ENCODE peak calls at places on chromosomes 11 and 22, in six cellular contexts. D is CD8-positive, alpha-beta T cell; J is left ventricle myocardium inferior; T is adrenal gland; G is right atrium auricular region; M is heart left ventricle. C is an unnamed sample.
A peak's percentile ranks its signal among the peaks of the same experiment; 100 is the strongest.

GRCh38 chr11:74702383-74703007 is 28.7 kb downstream of the CHRDL2 start:
- DNase-seq in D (peak; percentile 27), J (peak; percentile 55), T (peak; percentile 84), G (peak; percentile 78), M (peak; percentile 59), C (no peak)

GRCh38 chr11:102118937-102119336 is 8.7 kb downstream of the YAP1 start:
- DNase-seq in D (no peak), J (no peak), T (no peak), G (no peak), M (no peak), C (no peak)

GRCh38 chr22:23098718-23099524 is 28.6 kb downstream of the GNAZ start:
- DNase-seq in D (no peak), J (peak; percentile 70), T (peak; percentile 90), G (no peak), M (peak; percentile 67), C (no peak)

GRCh38 chr11:27012254-27012921 is 18.5 kb downstream of the FIBIN start:
- DNase-seq in D (no peak), J (no peak), T (peak; percentile 60), G (no peak), M (no peak), C (no peak)

GRCh38 chr11:1908579-1908978 is 10.9 kb upstream of the TNNT3 start:
- DNase-seq in D (no peak), J (no peak), T (no peak), G (no peak), M (peak; percentile 52), C (no peak)

GRCh38 chr11:95419915-95420314 is 188.9 kb upstream of the SESN3 start:
- DNase-seq in D (no peak), J (no peak), T (no peak), G (no peak), M (no peak), C (no peak)

GRCh38 chr22:49812838-49813237 is 14.8 kb downstream of the BRD1 start:
- DNase-seq in D (no peak), J (no peak), T (peak; percentile 56), G (no peak), M (peak; percentile 29), C (peak; percentile 32)

GRCh38 chr11:102005306-102005705 is 41.9 kb upstream of the CFAP300 start:
- DNase-seq in D (no peak), J (no peak), T (no peak), G (no peak), M (no peak), C (no peak)

GRCh38 chr11:132586801-132587200 is 945.5 kb downstream of the OPCML start:
- DNase-seq in D (no peak), J (no peak), T (no peak), G (no peak), M (no peak), C (no peak)

GRCh38 chr11:7872913-7873312 is 58.2 kb downstream of the OR10A6 start:
- DNase-seq in D (no peak), J (no peak), T (no peak), G (no peak), M (no peak), C (no peak)

GRCh38 chr22:28600546-28601143 is 79.0 kb downstream of the TTC28 start:
- DNase-seq in D (no peak), J (no peak), T (no peak), G (no peak), M (no peak), C (no peak)

GRCh38 chr22:26656896-26657851 is at the start of gene MIAT:
- DNase-seq in D (peak; percentile 48), J (no peak), T (peak; percentile 72), G (no peak), M (no peak), C (no peak)

GRCh38 chr11:122743949-122744876 is 88.7 kb downstream of the UBASH3B start:
- DNase-seq in D (peak; percentile 19), J (no peak), T (peak; percentile 65), G (no peak), M (no peak), C (no peak)

GRCh38 chr11:90818196-90818735 is 595.4 kb upstream of the CHORDC1 start:
- DNase-seq in D (no peak), J (no peak), T (no peak), G (no peak), M (no peak), C (no peak)

GRCh38 chr22:39678862-39679490 is 108.4 kb downstream of the CACNA1I start:
- DNase-seq in D (no peak), J (no peak), T (no peak), G (no peak), M (no peak), C (no peak)

GRCh38 chr11:76669901-76670474 is 559 bp downstream of the LRRC32 start:
- DNase-seq in D (no peak), J (no peak), T (peak; percentile 70), G (no peak), M (peak; percentile 54), C (peak; percentile 88)

GRCh38 chr22:31923761-31924160 is 20.6 kb upstream of the YWHAH start:
- DNase-seq in D (no peak), J (no peak), T (no peak), G (no peak), M (no peak), C (no peak)

GRCh38 chr22:32546480-32546879 is 71.9 kb downstream of the FBXO7 start:
- DNase-seq in D (no peak), J (no peak), T (peak; percentile 47), G (no peak), M (peak; percentile 38), C (no peak)

GRCh38 chr11:120031156-120031555 is 106.8 kb downstream of the TRIM29 start:
- DNase-seq in D (no peak), J (no peak), T (no peak), G (no peak), M (no peak), C (no peak)

GRCh38 chr22:11253000-11253511 is 4274.9 kb upstream of the OR11H1 start:
- DNase-seq in D (no peak), J (no peak), T (no peak), G (no peak), M (peak; percentile 16), C (peak; percentile 58)

GRCh38 chr11:83736689-83737088 is 450.5 kb upstream of the CCDC90B start:
- DNase-seq in D (no peak), J (no peak), T (no peak), G (no peak), M (no peak), C (no peak)

GRCh38 chr11:67607507-67607906 is 771 bp downstream of the NDUFV1 start:
- DNase-seq in D (no peak), J (no peak), T (no peak), G (no peak), M (no peak), C (no peak)

DNA sequence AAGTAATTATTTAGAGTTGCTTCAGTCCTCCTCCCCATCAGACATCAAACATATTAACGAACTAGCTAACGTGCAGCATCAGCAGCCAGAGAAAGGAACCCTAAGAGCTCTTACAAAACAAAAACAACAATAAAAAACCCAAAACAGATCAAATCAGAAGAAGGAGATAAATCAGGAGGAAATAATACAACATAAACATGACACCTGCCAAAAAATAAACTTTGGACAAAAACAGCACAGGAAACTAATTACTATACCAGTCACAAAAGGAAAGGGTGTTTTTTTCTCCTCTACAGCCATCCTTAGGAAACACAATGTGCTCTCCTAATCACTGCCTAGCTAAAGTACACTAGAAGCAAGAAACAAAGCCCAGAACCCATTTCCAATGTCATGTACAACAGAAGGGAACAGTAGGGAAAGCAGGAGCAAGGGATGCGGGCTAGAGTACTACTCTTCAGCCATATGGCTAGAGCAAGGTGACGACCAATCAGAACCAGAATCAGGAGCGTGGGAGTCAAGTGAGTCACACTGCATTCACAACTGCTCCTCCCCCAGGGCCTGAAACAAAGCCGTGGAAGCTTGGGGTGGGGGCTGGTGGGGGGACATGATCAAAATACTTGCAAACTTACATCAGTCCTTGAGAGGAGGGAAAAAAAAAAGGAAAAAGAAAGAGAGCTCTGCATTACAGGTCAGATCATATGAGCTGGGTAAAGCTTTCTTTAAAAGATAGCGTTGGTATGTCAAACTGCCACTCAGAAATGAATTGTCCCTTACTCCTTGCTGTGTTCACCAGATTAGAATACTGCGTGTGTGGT is 60.4 kb downstream of the LARGE2 start:
- DNase-seq in D (no peak), J (peak; percentile 18), T (peak; percentile 67), G (no peak), M (no peak), C (no peak)
- H3K4me3 ChIP-seq in D (no peak overlapping the region), J (no peak overlapping the region), T (no peak overlapping the region), G (no peak overlapping the region), M (no peak overlapping the region), C (no peak overlapping the region)

GRCh38 chr22:41844036-41844435 is 11.1 kb downstream of the SREBF2 start:
- DNase-seq in D (no peak), J (no peak), T (no peak), G (no peak), M (no peak), C (no peak)
- H3K27ac ChIP-seq in D (no peak overlapping the region), J (no peak overlapping the region), T (peak overlapping the region; percentile 64), G (no peak overlapping the region), M (no peak overlapping the region), C (no peak overlapping the region)

GRCh38 chr22:37239336-37240239 is 4.5 kb downstream of the RAC2 start:
- DNase-seq in D (no peak), J (no peak), T (no peak), G (no peak), M (no peak), C (no peak)

GRCh38 chr22:37240941-37241320 is 3.1 kb downstream of the RAC2 start:
- DNase-seq in D (no peak), J (no peak), T (no peak), G (no peak), M (no peak), C (peak; percentile 66)

GRCh38 chr22:37242395-37242918 is 1.6 kb downstream of the RAC2 start:
- DNase-seq in D (peak; percentile 67), J (peak; percentile 55), T (peak; percentile 72), G (peak; percentile 70), M (peak; percentile 58), C (peak; percentile 87)

GRCh38 chr22:37240240-37240940 is 3.7 kb downstream of the RAC2 start:
- DNase-seq in D (no peak), J (no peak), T (no peak), G (no peak), M (no peak), C (no peak)

GRCh38 chr22:37241351-37242142 is 2.5 kb downstream of the RAC2 start:
- DNase-seq in D (no peak), J (no peak), T (no peak), G (no peak), M (no peak), C (peak; percentile 75)
- H3K4me3 ChIP-seq in D (peak overlapping the region; percentile 98), J (no peak overlapping the region), T (no peak overlapping the region), G (no peak overlapping the region), M (no peak overlapping the region), C (no peak overlapping the region)

DNA sequence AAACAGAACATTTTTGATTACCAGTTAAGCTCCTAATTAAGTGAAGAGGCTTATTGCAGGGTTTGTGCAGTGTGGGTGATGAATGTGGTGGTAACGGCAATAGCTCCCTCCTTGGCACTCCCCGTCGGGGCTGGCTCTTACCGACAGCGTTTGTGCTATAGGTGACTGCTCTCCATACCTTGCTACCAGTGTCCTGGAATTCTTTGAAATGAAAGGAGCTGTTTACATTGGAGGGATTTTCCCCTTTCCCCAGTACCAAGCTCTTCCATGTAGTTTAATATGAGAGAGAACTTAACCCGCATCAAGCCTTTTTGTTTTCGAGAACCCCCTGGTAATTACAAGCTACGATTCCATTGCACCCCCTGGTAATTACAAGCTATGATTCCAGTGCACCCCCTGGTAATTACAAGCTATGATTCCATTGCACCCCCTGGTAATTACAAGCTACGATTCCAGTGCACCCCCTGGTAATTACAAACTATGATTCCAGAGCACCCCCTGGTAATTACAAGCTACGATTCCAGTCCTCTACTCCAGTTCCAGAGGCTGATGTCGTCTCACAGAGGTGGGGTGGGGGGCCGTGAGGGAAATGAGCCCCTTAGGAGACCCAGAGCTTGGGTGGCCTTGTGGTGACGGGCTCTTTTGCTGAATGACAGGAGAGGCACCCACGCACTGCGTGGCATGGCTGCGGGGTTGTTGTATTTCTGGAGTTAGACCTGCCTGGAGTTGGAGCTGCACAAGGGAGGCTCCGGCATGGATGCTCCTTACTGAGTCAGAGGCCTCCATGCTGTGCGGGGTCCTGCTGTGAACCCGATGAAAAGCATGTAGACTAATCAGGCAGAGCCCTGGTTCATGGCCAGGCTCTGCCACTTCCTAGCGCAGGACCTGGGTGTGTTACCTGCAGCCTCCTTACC is 205.3 kb downstream of the TBC1D22A start:
- DNase-seq in D (no peak), J (no peak), T (peak; percentile 35), G (no peak), M (no peak), C (peak; percentile 49)
- H3K27ac ChIP-seq in D (no peak overlapping the region), J (no peak overlapping the region), T (no peak overlapping the region), G (no peak overlapping the region), M (no peak overlapping the region), C (no peak overlapping the region)

C was measured in kidney.